ENCODE peak calls at places on chromosomes 7 and 10, in four cellular contexts. P is spleen, K is GM19239, R is Right ventricle myocardium superior. E is an unnamed sample.

GRCh38 chr10:11849908-11850307 is 26.8 kb downstream of the PROSER2 start:
- DNase-seq in K (no peak), R (no peak), P (no peak), E (no peak)

GRCh38 chr10:100009793-100010676 is at the start of gene DNMBP:
- DNase-seq in K (peak), R (peak), P (peak), E (no peak)

GRCh38 chr7:157440346-157441022 is 103.7 kb downstream of the DNAJB6 start:
- DNase-seq in P (peak), K (no peak), R (no peak), E (no peak)

GRCh38 chr7:16094651-16095050 is 326.7 kb downstream of the CRPPA start:
- DNase-seq in P (no peak), R (no peak), K (no peak), E (no peak)

GRCh38 chr7:3265388-3265787 is 35.7 kb upstream of the SDK1 start:
- DNase-seq in P (no peak), K (no peak), R (no peak), E (no peak)

GRCh38 chr10:114801411-114801813 is 20.2 kb upstream of the FHIP2A start:
- DNase-seq in R (no peak), P (no peak), K (no peak), E (no peak)

GRCh38 chr10:18501198-18501597 is 150.2 kb downstream of the NSUN6 start:
- DNase-seq in P (no peak), R (no peak), K (peak), E (no peak)

GRCh38 chr10:93874309-93875031 is 19.3 kb upstream of the SLC35G1 start:
- DNase-seq in R (no peak), P (no peak), K (no peak), E (no peak)

E was measured in NCI-H187 treated with DMSO at 0.1 percent for 48 hours.